ENCODE peak calls at places on chromosomes 5 and 9, in four cellular contexts. B is upper lobe of right lung, E is endodermal cell, F is fibroblast of lung. X is an unnamed sample. For H3K4me1, the result is how much of the 10 kb centered on the place peaks cover.

GRCh38 chr5:82538339-82539034 is 260.3 kb upstream of the RPS23 start:
- DNase-seq in B (no peak), E (no peak), F (peak), X (no peak)

GRCh38 chr5:176535101-176535654 is 2.0 kb downstream of the RNF44 start:
- DNase-seq in B (no peak), E (peak), F (peak), X (peak)

GRCh38 chr5:135013947-135014570 is 20.0 kb downstream of the PITX1 start:
- DNase-seq in B (peak), E (peak), F (peak), X (no peak)

GRCh38 chr5:95986937-95987520 is 25.4 kb upstream of the ELL2 start:
- DNase-seq in B (no peak), E (no peak), F (no peak), X (no peak)

GRCh38 chr5:111755942-111756353 is 1.0 kb downstream of the NREP start:
- DNase-seq in B (no peak), E (no peak), F (peak), X (no peak)

GRCh38 chr9:97388721-97389238 is 23.1 kb upstream of the TDRD7 start:
- DNase-seq in B (no peak), E (no peak), F (no peak), X (no peak)

GRCh38 chr9:133384736-133385321 is 8.7 kb downstream of the STKLD1 start:
- DNase-seq in B (no peak), E (no peak), F (no peak), X (no peak)

GRCh38 chr9:113155911-113156559 is 5.2 kb downstream of the SLC31A2 start:
- DNase-seq in B (no peak), E (no peak), F (no peak), X (peak)

GRCh38 chr9:70229579-70229978 is 29.2 kb upstream of the SMC5 start:
- DNase-seq in B (no peak), E (no peak), F (no peak), X (no peak)

GRCh38 chr5:181052526-181052927 is 12.5 kb downstream of the BTNL9 start:
- DNase-seq in B (peak), E (peak), F (peak), X (no peak)

GRCh38 chr5:113939959-113940358 is 421.9 kb upstream of the KCNN2 start:
- DNase-seq in B (no peak), E (no peak), F (no peak), X (no peak)

GRCh38 chr5:139804800-139805397 is 9.3 kb downstream of the PSD2 start:
- DNase-seq in B (no peak), E (no peak), F (no peak), X (peak)

GRCh38 chr5:41404757-41405156 is 105.6 kb downstream of the PLCXD3 start:
- DNase-seq in B (no peak), E (no peak), F (peak), X (no peak)
- H3K4me1 ChIP-seq in B (under half), E (under half), F (under half), X (under half)

DNA sequence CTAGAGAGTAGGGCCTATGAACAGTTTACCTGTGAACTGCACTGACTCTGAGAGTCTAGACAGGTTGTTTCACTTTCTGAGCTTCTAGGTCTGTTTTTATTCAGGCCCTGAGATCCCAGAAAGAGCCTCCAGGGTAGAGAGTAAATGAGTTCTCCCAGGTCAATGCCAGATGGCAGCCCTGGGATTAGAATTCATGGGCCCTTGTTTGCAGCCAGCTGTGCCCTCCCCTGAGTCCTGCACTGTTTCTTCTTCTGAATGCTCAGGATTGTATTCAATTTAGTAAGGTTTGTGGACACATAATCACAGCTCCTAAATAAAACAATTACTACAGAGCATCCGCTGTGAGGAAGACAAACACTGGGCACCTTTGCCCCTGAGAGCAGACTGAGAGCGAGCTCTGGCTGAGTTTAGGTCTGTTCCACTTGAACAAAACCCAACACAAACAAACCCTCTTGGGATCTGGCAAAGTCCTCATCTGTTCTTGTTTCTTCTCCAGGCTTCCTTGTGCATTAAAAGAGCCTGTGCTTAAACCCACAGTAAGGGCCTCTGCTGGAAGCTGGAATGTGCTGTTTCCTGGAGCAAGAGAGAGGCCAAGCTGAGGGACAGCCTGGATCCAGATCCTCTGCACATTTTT is 29.9 kb downstream of the FAM219A start:
- DNase-seq in B (no peak), E (no peak), F (peak), X (no peak)
- H3K27ac ChIP-seq in B (no peak), E (no peak), F (no peak), X (no peak)

DNA sequence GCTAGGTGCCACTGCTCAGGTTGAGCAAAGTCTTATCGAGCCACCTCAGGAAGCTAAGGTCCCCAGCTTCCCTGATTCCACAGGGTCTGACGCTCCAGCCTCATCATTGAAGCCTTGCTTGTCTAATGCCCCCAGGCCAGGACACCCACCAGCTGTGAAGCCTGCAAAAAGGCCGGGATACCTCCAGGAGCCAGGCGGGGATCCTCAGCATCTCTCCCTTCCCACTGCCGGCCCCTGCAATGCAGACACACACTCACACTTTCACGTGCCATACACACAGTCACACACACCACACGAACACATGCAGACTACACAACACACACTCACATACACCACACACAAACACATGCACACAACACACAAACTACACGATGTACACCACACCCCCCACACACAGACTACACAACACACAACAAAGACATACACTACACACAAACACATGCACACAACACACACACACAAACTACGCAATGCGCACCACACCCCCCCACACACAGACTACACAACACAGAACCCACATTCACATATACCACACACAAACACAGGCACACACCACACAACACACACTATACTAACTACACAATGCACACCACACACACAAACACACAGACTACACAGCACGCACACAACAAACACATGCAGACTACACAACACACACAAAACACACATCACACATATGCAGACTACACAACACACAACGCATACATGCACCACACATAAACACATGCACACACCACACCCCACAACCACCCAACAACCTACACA is 17.8 kb upstream of the S1PR3 start:
- DNase-seq in B (no peak), E (peak), F (no peak), X (no peak)
- H3K4me3 ChIP-seq in B (no peak), E (no peak), F (no peak), X (no peak)

GRCh38 chr5:36459191-36460135 is 146.9 kb upstream of the SLC1A3 start:
- DNase-seq in B (no peak), E (peak), F (no peak), X (no peak)

GRCh38 chr5:36457511-36458260 is 148.7 kb upstream of the SLC1A3 start:
- DNase-seq in B (no peak), E (no peak), F (peak), X (no peak)

GRCh38 chr5:36458746-36459145 is 147.7 kb upstream of the SLC1A3 start:
- DNase-seq in B (no peak), E (no peak), F (no peak), X (no peak)

GRCh38 chr5:36462295-36463021 is 143.9 kb upstream of the SLC1A3 start:
- DNase-seq in B (no peak), E (no peak), F (peak), X (no peak)
- H3K4me1 ChIP-seq in B (under half), E (under half), F (under half), X (under half)

DNA sequence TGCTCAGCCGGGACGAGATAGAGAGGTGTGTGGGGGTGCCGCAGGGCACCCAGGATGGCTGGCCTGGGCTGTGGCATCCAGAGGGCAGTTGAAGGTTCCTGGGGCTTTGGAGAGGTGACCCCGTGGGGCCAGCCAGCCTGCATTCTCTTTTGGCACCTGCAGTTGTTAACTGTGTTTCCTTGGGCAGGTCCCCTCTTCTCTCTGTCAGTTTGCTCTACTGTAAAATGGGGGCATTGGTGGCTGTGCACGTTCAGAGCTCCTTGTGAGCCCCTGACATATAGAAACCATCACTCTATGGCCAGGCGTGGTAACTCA is 8.5 kb downstream of the ZDHHC12 start:
- DNase-seq in B (no peak), E (no peak), F (no peak), X (no peak)
- H3K27ac ChIP-seq in B (no peak), E (no peak), F (no peak), X (no peak)

GRCh38 chr5:149735066-149735465 is 5.0 kb downstream of the PPARGC1B start:
- DNase-seq in B (no peak), E (peak), F (no peak), X (no peak)
- H3K4me3 ChIP-seq in B (no peak), E (no peak), F (no peak), X (no peak)

GRCh38 chr9:75148551-75148950 is 60.2 kb downstream of the OSTF1 start:
- DNase-seq in B (no peak), E (no peak), F (peak), X (no peak)

GRCh38 chr9:75150512-75150911 is 62.2 kb downstream of the OSTF1 start:
- DNase-seq in B (no peak), E (no peak), F (no peak), X (no peak)

GRCh38 chr9:75152416-75152815 is 64.1 kb downstream of the OSTF1 start:
- DNase-seq in B (no peak), E (no peak), F (no peak), X (peak)

GRCh38 chr9:75147638-75148037 is 59.3 kb downstream of the OSTF1 start:
- DNase-seq in B (no peak), E (no peak), F (peak), X (peak)

DNA sequence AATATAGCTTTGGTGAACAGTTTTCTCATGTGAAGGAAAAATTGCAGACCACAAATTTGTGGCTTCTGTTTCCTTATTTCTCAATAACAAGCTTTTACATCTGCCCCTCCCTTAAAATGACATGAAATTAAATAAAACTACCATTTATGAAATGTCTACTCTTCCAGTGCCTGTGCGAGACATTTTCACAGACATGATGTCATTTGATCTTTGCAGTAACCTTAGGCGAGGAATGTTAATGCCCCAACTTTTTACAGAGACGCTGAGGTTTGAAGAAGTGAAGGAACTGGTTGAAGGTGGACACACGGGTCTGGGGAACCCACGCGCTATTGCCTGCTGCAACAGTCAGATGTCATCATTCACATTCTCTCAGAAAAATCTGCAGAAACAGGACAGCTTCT is 61.5 kb downstream of the OSTF1 start:
- DNase-seq in B (no peak), E (no peak), F (no peak), X (no peak)
- H3K4me1 ChIP-seq in B (under half), E (under half), F (under half), X (half or more)

GRCh38 chr9:95211028-95211427 is 106.5 kb downstream of the FANCC start:
- DNase-seq in B (no peak), E (no peak), F (no peak), X (no peak)
- H3K27ac ChIP-seq in B (no peak), E (no peak), F (no peak), X (no peak)

DNA sequence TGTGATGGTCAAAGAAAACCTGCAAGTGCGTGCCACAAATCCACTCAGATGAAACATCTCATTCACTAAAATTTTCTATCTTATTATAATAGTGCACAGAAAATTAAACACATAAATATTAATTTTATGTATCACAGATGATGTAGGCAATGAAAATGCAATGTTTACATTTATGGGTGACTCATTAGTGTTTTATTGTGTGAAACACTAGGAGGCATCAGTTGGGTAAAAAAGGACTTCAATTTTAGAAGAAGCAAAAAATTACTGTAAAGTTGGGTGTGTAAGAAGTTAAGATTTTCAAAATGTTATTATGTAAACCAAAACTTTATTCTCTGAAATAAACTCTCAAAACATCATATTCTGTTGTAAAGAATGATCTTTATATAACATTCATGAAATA is 4.0 kb downstream of the MEF2C start:
- DNase-seq in B (no peak), E (no peak), F (no peak), X (no peak)
- H3K4me3 ChIP-seq in B (peak), E (no peak), F (no peak), X (no peak)

GRCh38 chr5:79259383-79259782 is 23.5 kb downstream of the JMY start:
- DNase-seq in B (no peak), E (no peak), F (no peak), X (no peak)
- H3K4me1 ChIP-seq in B (under half), E (under half), F (under half), X (under half)